ENCODE peak calls at places on chromosomes 13 and 19, in five cellular contexts. N is HEK293T; K is activated CD4-positive, alpha-beta T cell treated with anti-CD3 and anti-CD28 coated beads, Interleukin-2, amount 50 U/mL, for 1 hour; X is NCI-H1436; Q is IMR-90. C is an unnamed sample.

GRCh38 chr19:20926796-20927195 is 3.7 kb downstream of the ZNF85 start:
- DNase-seq in N (no peak), K (no peak), X (no peak), Q (no peak), C (peak; percentile 27)

GRCh38 chr19:50377051-50377441 is 789 bp downstream of the NR1H2 start:
- DNase-seq in N (peak; percentile 30), K (peak; percentile 66), X (no peak), Q (no peak), C (no peak)

GRCh38 chr13:83753912-83754624 is 128.2 kb downstream of the SLITRK1 start:
- DNase-seq in N (no peak), K (no peak), X (no peak), Q (peak; percentile 37), C (peak; percentile 7)

GRCh38 chr19:39941615-39942507 is 7.4 kb upstream of the FCGBP start:
- DNase-seq in N (no peak), K (peak; percentile 24), X (no peak), Q (peak; percentile 38), C (peak; percentile 52)

GRCh38 chr19:55086730-55087541 is 11.3 kb downstream of the EPS8L1 start:
- DNase-seq in N (no peak), K (peak; percentile 37), X (peak; percentile 94), Q (peak; percentile 91), C (peak; percentile 91)

GRCh38 chr19:34838753-34839431 is 65.9 kb upstream of the ZNF599 start:
- DNase-seq in N (no peak), K (peak; percentile 15), X (no peak), Q (no peak), C (no peak)

GRCh38 chr13:114017028-114017630 is 43.3 kb upstream of the C13orf46 start:
- DNase-seq in N (peak; percentile 8), K (no peak), X (no peak), Q (peak; percentile 42), C (peak; percentile 28)

GRCh38 chr19:47813304-47813994 is 8.3 kb upstream of the CRX start:
- DNase-seq in N (peak; percentile 89), K (peak; percentile 78), X (peak; percentile 82), Q (peak; percentile 18), C (peak; percentile 23)

GRCh38 chr13:25401958-25402357 is 30.2 kb downstream of the ATP8A2 start:
- DNase-seq in N (no peak), K (no peak), X (no peak), Q (no peak), C (no peak)

GRCh38 chr13:23743269-23743668 is 145.9 kb downstream of the MIPEP start:
- DNase-seq in N (no peak), K (no peak), X (no peak), Q (no peak), C (no peak)

GRCh38 chr19:1064661-1065605 is 2.0 kb upstream of the ARHGAP45 start:
- DNase-seq in N (no peak), K (peak; percentile 74), X (no peak), Q (peak; percentile 68), C (no peak)

GRCh38 chr19:43503501-43504425 is 783 bp downstream of the PHLDB3 start:
- DNase-seq in N (peak; percentile 98), K (peak; percentile 100), X (peak; percentile 94), Q (peak; percentile 84), C (peak; percentile 88)

GRCh38 chr13:20156711-20157110 is 4.1 kb downstream of the GJA3 start:
- DNase-seq in N (no peak), K (no peak), X (no peak), Q (no peak), C (no peak)

GRCh38 chr19:27794444-27795042 is 1418.4 kb downstream of the UQCRFS1 start:
- DNase-seq in N (no peak), K (no peak), X (no peak), Q (peak; percentile 47), C (peak; percentile 39)

GRCh38 chr13:75359266-75359665 is 122.7 kb downstream of the TBC1D4 start:
- DNase-seq in N (no peak), K (no peak), X (no peak), Q (peak; percentile 94), C (peak; percentile 82)

GRCh38 chr19:51094696-51095279 is 12.1 kb upstream of the KLK14 start:
- DNase-seq in N (peak; percentile 71), K (peak; percentile 28), X (peak; percentile 46), Q (no peak), C (no peak)

GRCh38 chr19:7655581-7655980 is 13.3 kb upstream of the RETN start:
- DNase-seq in N (no peak), K (no peak), X (no peak), Q (no peak), C (no peak)

GRCh38 chr13:113029487-113030258 is 60.7 kb downstream of the MCF2L start:
- DNase-seq in N (peak; percentile 56), K (peak; percentile 49), X (peak; percentile 15), Q (no peak), C (no peak)

GRCh38 chr19:48137411-48137810 is 26.8 kb upstream of the PLA2G4C start:
- DNase-seq in N (no peak), K (no peak), X (no peak), Q (no peak), C (no peak)

GRCh38 chr19:55146648-55147218 is 2.3 kb downstream of the TNNT1 start:
- DNase-seq in N (peak; percentile 69), K (no peak), X (peak; percentile 92), Q (no peak), C (no peak)

GRCh38 chr19:48955308-48955958 is 758 bp downstream of the BAX start:
- DNase-seq in N (no peak), K (no peak), X (no peak), Q (no peak), C (no peak)

GRCh38 chr19:48506138-48506733 is 5.4 kb downstream of the LMTK3 start:
- DNase-seq in N (no peak), K (no peak), X (peak; percentile 69), Q (peak; percentile 47), C (no peak)

GRCh38 chr13:113641426-113641825 is 16.6 kb downstream of the ATP4B start:
- DNase-seq in N (no peak), K (no peak), X (no peak), Q (no peak), C (no peak)

GRCh38 chr19:51354742-51355148 is 11.4 kb downstream of the ETFB start:
- DNase-seq in N (no peak), K (no peak), X (peak; percentile 3), Q (peak; percentile 19), C (peak; percentile 70)

GRCh38 chr19:23002690-23003422 is at the start of gene ZNF728:
- DNase-seq in N (no peak), K (no peak), X (no peak), Q (no peak), C (no peak)

GRCh38 chr13:99215466-99215865 is 14.8 kb downstream of the UBAC2 start:
- DNase-seq in N (no peak), K (peak; percentile 58), X (peak; percentile 62), Q (no peak), C (no peak)

GRCh38 chr13:40982772-40983171 is 36.3 kb downstream of the ELF1 start:
- DNase-seq in N (peak; percentile 20), K (no peak), X (peak; percentile 19), Q (peak; percentile 52), C (peak; percentile 74)

GRCh38 chr19:14325863-14326262 is 55.4 kb upstream of the ADGRE5 start:
- DNase-seq in N (no peak), K (no peak), X (no peak), Q (no peak), C (no peak)

GRCh38 chr19:40232479-40232878 is 6.0 kb upstream of the CCNP start:
- DNase-seq in N (no peak), K (no peak), X (no peak), Q (no peak), C (no peak)

GRCh38 chr19:52492201-52492960 is 35.1 kb upstream of the ZNF808 start:
- DNase-seq in N (no peak), K (no peak), X (no peak), Q (no peak), C (no peak)